ENCODE peak calls at places on chromosomes 12 and 14, in eight cellular contexts. S, K, H, O, M, U, I and N are unnamed samples.

GRCh38 chr12:89135976-89136634 is 216.2 kb downstream of the DUSP6 start:
- DNase-seq in S (no peak), K (no peak), H (no peak), O (no peak), M (peak; percentile 4), U (no peak), I (no peak), N (no peak)

GRCh38 chr12:1630827-1631591 is 2.0 kb downstream of the WNT5B start:
- DNase-seq in S (no peak), K (no peak), H (no peak), O (no peak), M (no peak), U (no peak), I (no peak), N (peak; percentile 52)

GRCh38 chr14:64296561-64296960 is 2.4 kb upstream of the ESR2 start:
- DNase-seq in S (no peak), K (no peak), H (no peak), O (no peak), M (no peak), U (no peak), I (no peak), N (peak; percentile 51)

GRCh38 chr12:70290126-70290525 is 46.9 kb downstream of the CNOT2 start:
- DNase-seq in S (no peak), K (no peak), H (no peak), O (no peak), M (no peak), U (no peak), I (no peak), N (no peak)

GRCh38 chr12:79388006-79388405 is 302.8 kb downstream of the PAWR start:
- DNase-seq in S (no peak), K (no peak), H (no peak), O (no peak), M (no peak), U (no peak), I (no peak), N (no peak)

GRCh38 chr14:34781242-34781641 is 66.8 kb upstream of the CFL2 start:
- DNase-seq in S (peak; percentile 74), K (no peak), H (no peak), O (peak; percentile 55), M (no peak), U (no peak), I (no peak), N (peak; percentile 68)

GRCh38 chr14:50395448-50395847 is 1.2 kb downstream of the CDKL1 start:
- DNase-seq in S (no peak), K (no peak), H (no peak), O (no peak), M (no peak), U (no peak), I (no peak), N (no peak)

GRCh38 chr12:63961543-63961942 is 117.0 kb downstream of the SRGAP1 start:
- DNase-seq in S (no peak), K (no peak), H (no peak), O (no peak), M (no peak), U (no peak), I (no peak), N (no peak)

GRCh38 chr12:54141534-54142475 is 47.0 kb downstream of the SMUG1 start:
- DNase-seq in S (peak; percentile 23), K (no peak), H (no peak), O (peak; percentile 4), M (no peak), U (no peak), I (peak; percentile 85), N (no peak)

GRCh38 chr12:115870527-115870926 is 407.0 kb downstream of the MED13L start:
- DNase-seq in S (no peak), K (no peak), H (no peak), O (no peak), M (no peak), U (no peak), I (no peak), N (no peak)

GRCh38 chr12:78115889-78116288 is 285.2 kb downstream of the NAV3 start:
- DNase-seq in S (no peak), K (no peak), H (no peak), O (no peak), M (no peak), U (no peak), I (no peak), N (no peak)

GRCh38 chr14:22544406-22544805 is 44.6 kb downstream of the DAD1 start:
- DNase-seq in S (no peak), K (no peak), H (no peak), O (no peak), M (no peak), U (no peak), I (no peak), N (no peak)

GRCh38 chr12:9115731-9116689 is at the start of gene A2M:
- DNase-seq in S (no peak), K (no peak), H (no peak), O (no peak), M (no peak), U (no peak), I (no peak), N (peak; percentile 41)

GRCh38 chr14:34013714-34014055 is 62.8 kb upstream of the EGLN3 start:
- DNase-seq in S (no peak), K (no peak), H (no peak), O (no peak), M (no peak), U (no peak), I (no peak), N (no peak)

GRCh38 chr12:7017870-7018349 is 366 bp downstream of the LPCAT3 start:
- DNase-seq in S (no peak), K (peak; percentile 4), H (no peak), O (no peak), M (peak; percentile 49), U (no peak), I (no peak), N (no peak)

GRCh38 chr14:52716160-52716559 is 9.2 kb downstream of the PSMC6 start:
- DNase-seq in S (no peak), K (no peak), H (no peak), O (no peak), M (no peak), U (no peak), I (no peak), N (no peak)

GRCh38 chr12:20109667-20110066 is 258.7 kb upstream of the PDE3A start:
- DNase-seq in S (no peak), K (no peak), H (no peak), O (no peak), M (no peak), U (no peak), I (no peak), N (no peak)

GRCh38 chr14:103346286-103346685 is 12.2 kb downstream of the EIF5 start:
- DNase-seq in S (no peak), K (no peak), H (no peak), O (no peak), M (no peak), U (no peak), I (no peak), N (no peak)

GRCh38 chr12:19894803-19895202 is 455.5 kb downstream of the AEBP2 start:
- DNase-seq in S (no peak), K (no peak), H (no peak), O (no peak), M (no peak), U (no peak), I (no peak), N (no peak)

GRCh38 chr14:69613312-69614073 is 2.1 kb downstream of the SUSD6 start:
- DNase-seq in S (no peak), K (no peak), H (no peak), O (no peak), M (no peak), U (no peak), I (no peak), N (no peak)

GRCh38 chr14:59869381-59870255 is 958 bp downstream of the RTN1 start:
- DNase-seq in S (no peak), K (no peak), H (no peak), O (no peak), M (peak; percentile 7), U (no peak), I (no peak), N (no peak)

GRCh38 chr12:44875954-44876553 is at the start of gene NELL2:
- DNase-seq in S (no peak), K (peak; percentile 54), H (peak; percentile 61), O (no peak), M (peak; percentile 81), U (peak; percentile 55), I (peak; percentile 62), N (no peak)

GRCh38 chr14:22822619-22823551 is 6.8 kb upstream of the MRPL52 start:
- DNase-seq in S (peak; percentile 54), K (peak; percentile 32), H (peak; percentile 27), O (no peak), M (peak; percentile 78), U (peak; percentile 62), I (peak; percentile 87), N (peak; percentile 58)

GRCh38 chr14:101900253-101900652 is 64.1 kb upstream of the DYNC1H1 start:
- DNase-seq in S (no peak), K (no peak), H (no peak), O (no peak), M (no peak), U (no peak), I (no peak), N (no peak)

GRCh38 chr12:128820723-128821432 is 2.9 kb downstream of the SLC15A4 start:
- DNase-seq in S (no peak), K (no peak), H (no peak), O (no peak), M (no peak), U (no peak), I (no peak), N (no peak)

GRCh38 chr12:55703288-55703687 is 4.4 kb downstream of the ITGA7 start:
- DNase-seq in S (no peak), K (no peak), H (no peak), O (no peak), M (no peak), U (no peak), I (peak; percentile 92), N (peak; percentile 69)

GRCh38 chr12:66129934-66130266 is 650 bp downstream of the LLPH start:
- DNase-seq in S (no peak), K (no peak), H (no peak), O (no peak), M (no peak), U (no peak), I (no peak), N (no peak)

GRCh38 chr14:101839236-101839635 is 77.7 kb downstream of the PPP2R5C start:
- DNase-seq in S (no peak), K (no peak), H (no peak), O (no peak), M (peak; percentile 64), U (no peak), I (no peak), N (no peak)